ENCODE peak calls at places on chromosomes 12 and 14, in four cellular contexts. K is CD8-positive, alpha-beta memory T cell; H is activated gamma-delta T cell treated with Interleukin-2 at 50 U/mL for 16 hours; D is HFFc6. G is an unnamed sample.

GRCh38 chr14:99410019-99410418 is 70.6 kb downstream of the SETD3 start:
- DNase-seq in K (no peak), H (no peak), D (no peak), G (no peak)

GRCh38 chr12:107404981-107405380 is 280.6 kb upstream of the PWP1 start:
- DNase-seq in K (no peak), H (no peak), D (peak; percentile 27), G (peak; percentile 16)

GRCh38 chr14:105933238-105933637 is 406.9 kb downstream of the TMEM121 start:
- DNase-seq in K (no peak), H (no peak), D (no peak), G (no peak)

GRCh38 chr12:16034136-16034817 is 123.1 kb downstream of the DERA start:
- DNase-seq in K (no peak), H (no peak), D (no peak), G (no peak)

GRCh38 chr12:1217191-1217949 is 226.3 kb downstream of the ERC1 start:
- DNase-seq in K (no peak), H (no peak), D (peak; percentile 83), G (peak; percentile 67)

GRCh38 chr14:90491868-90492560 is 95.2 kb downstream of the CALM1 start:
- DNase-seq in K (no peak), H (no peak), D (no peak), G (peak; percentile 8)

GRCh38 chr14:61188196-61188595 is 92.9 kb downstream of the TMEM30B start:
- DNase-seq in K (no peak), H (no peak), D (no peak), G (peak; percentile 35)

GRCh38 chr12:45338272-45338671 is 122.4 kb downstream of the ANO6 start:
- DNase-seq in K (no peak), H (no peak), D (no peak), G (no peak)

GRCh38 chr12:46260153-46260912 is 8.5 kb downstream of the SLC38A1 start:
- DNase-seq in K (no peak), H (no peak), D (peak; percentile 42), G (peak; percentile 62)

GRCh38 chr12:13945641-13946040 is 35.8 kb downstream of the GRIN2B start:
- DNase-seq in K (no peak), H (no peak), D (no peak), G (no peak)

G was measured in AG20443.